ENCODE peak calls at places on chromosomes 7 and 10, in seven cellular contexts. X is HCT116, O is AG04450, P is fibroblast of mammary gland, M is kidney epithelial cell, S is fibroblast of pulmonary artery, H is transverse colon. B is an unnamed sample.

GRCh38 chr7:94655884-94656657 is at the start of gene SGCE:
- DNase-seq in X (peak), O (peak), P (peak), M (no peak), S (peak), H (peak), B (no peak)

GRCh38 chr7:1446611-1447032 is 12.6 kb downstream of the MICALL2 start:
- DNase-seq in X (no peak), O (no peak), P (no peak), M (no peak), S (no peak), H (no peak), B (no peak)

GRCh38 chr10:77841711-77842375 is 84.7 kb downstream of the DLG5 start:
- DNase-seq in X (no peak), O (no peak), P (no peak), M (no peak), S (no peak), H (no peak), B (no peak)

GRCh38 chr7:100510437-100511239 is 26.9 kb downstream of the NYAP1 start:
- DNase-seq in X (no peak), O (no peak), P (no peak), M (no peak), S (no peak), H (no peak), B (no peak)

GRCh38 chr7:148622887-148623585 is 32.5 kb downstream of the C7orf33 start:
- DNase-seq in X (no peak), O (no peak), P (no peak), M (no peak), S (no peak), H (no peak), B (no peak)

GRCh38 chr10:14371616-14372015 is 40.9 kb upstream of the FRMD4A start:
- DNase-seq in X (no peak), O (no peak), P (no peak), M (no peak), S (no peak), H (no peak), B (no peak)

GRCh38 chr10:119878524-119878923 is 5.9 kb upstream of the MCMBP start:
- DNase-seq in X (no peak), O (no peak), P (no peak), M (no peak), S (no peak), H (no peak), B (no peak)

GRCh38 chr10:59362991-59363390 is 642 bp upstream of the FAM13C start:
- DNase-seq in X (no peak), O (no peak), P (peak), M (no peak), S (peak), H (peak), B (no peak)

GRCh38 chr7:73682745-73683055 is 553 bp downstream of the DNAJC30 start:
- DNase-seq in X (no peak), O (no peak), P (no peak), M (no peak), S (no peak), H (no peak), B (no peak)

GRCh38 chr10:75904499-75905283 is 473.3 kb downstream of the LRMDA start:
- DNase-seq in X (no peak), O (no peak), P (no peak), M (no peak), S (no peak), H (no peak), B (no peak)

GRCh38 chr7:87445897-87446296 is 29.6 kb downstream of the ABCB4 start:
- DNase-seq in X (no peak), O (no peak), P (no peak), M (no peak), S (no peak), H (no peak), B (no peak)

GRCh38 chr7:18866359-18867036 is 250.9 kb downstream of the TWIST1 start:
- DNase-seq in X (peak), O (peak), P (peak), M (peak), S (peak), H (peak), B (peak)

GRCh38 chr10:77898323-77899079 is 28.1 kb downstream of the DLG5 start:
- DNase-seq in X (no peak), O (no peak), P (peak), M (no peak), S (no peak), H (no peak), B (no peak)

GRCh38 chr7:954330-955238 is at the start of gene ADAP1:
- DNase-seq in X (no peak), O (no peak), P (no peak), M (no peak), S (peak), H (peak), B (no peak)

GRCh38 chr10:6353526-6353925 is 150.8 kb downstream of the PFKFB3 start:
- DNase-seq in X (no peak), O (no peak), P (no peak), M (no peak), S (no peak), H (no peak), B (no peak)

GRCh38 chr7:130901209-130901783 is 167.3 kb upstream of the KLF14 start:
- DNase-seq in X (peak), O (peak), P (peak), M (peak), S (peak), H (peak), B (peak)

GRCh38 chr10:99612167-99612831 is 7.9 kb downstream of the SLC25A28 start:
- DNase-seq in X (peak), O (peak), P (peak), M (no peak), S (peak), H (peak), B (no peak)

GRCh38 chr10:86521620-86522384 is at the start of gene WAPL:
- DNase-seq in X (peak), O (peak), P (peak), M (peak), S (peak), H (peak), B (peak)

GRCh38 chr10:86961481-86962091 is 3.2 kb downstream of the SNCG start:
- DNase-seq in X (no peak), O (no peak), P (peak), M (no peak), S (no peak), H (no peak), B (no peak)

GRCh38 chr7:102225025-102225424 is 61.6 kb upstream of the SH2B2 start:
- DNase-seq in X (no peak), O (no peak), P (no peak), M (no peak), S (no peak), H (no peak), B (no peak)

GRCh38 chr7:102279537-102280400 is 6.9 kb upstream of the SH2B2 start:
- DNase-seq in X (peak), O (no peak), P (peak), M (no peak), S (peak), H (peak), B (no peak)

GRCh38 chr10:49123981-49124920 is 8.9 kb upstream of the VSTM4 start:
- DNase-seq in X (no peak), O (no peak), P (no peak), M (no peak), S (no peak), H (no peak), B (no peak)

GRCh38 chr10:24908793-24909423 is 43.5 kb downstream of the PRTFDC1 start:
- DNase-seq in X (peak), O (no peak), P (peak), M (peak), S (peak), H (no peak), B (no peak)

DNA sequence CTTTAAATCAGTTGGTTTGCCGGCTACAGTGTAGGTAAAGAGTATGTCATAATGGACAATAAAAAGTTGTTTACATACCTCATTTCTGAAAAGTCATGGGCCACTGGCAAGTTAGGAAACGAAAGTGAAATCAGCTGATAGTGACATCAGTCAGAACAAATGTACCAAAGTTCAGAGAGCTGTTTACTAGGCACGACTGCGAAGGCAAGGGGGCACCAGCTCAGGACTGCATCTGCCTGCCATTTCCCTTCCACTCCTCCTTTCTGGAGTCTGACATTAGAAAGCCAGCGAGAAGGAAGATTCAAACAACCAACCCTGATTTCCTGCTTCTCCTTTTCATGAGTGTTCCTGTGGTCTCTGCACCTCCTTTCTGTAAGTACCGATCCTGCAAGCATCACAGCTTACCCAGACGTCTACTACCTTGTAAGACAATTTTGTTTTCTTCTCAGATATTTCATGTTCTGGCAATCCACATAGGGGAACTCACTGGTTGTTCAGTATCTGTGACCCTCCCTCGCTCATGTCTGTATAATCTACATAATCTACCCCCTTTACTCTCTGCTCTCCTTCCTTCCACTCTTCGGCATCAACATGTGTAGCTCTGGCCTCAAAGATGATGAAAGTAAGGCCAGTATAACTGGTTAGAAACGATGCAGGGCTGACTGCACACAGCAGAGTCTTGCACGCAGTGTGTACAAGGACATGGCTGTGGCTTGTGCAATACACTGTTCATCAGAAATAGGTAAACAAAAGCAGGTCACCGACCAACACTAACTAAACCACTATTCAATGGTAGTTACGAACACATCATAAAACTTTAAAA is at the start of gene TMEM140:
- DNase-seq in X (no peak), O (no peak), P (peak), M (no peak), S (peak), H (peak), B (no peak)
- TF ChIP-seq CTCF in X (no peak), O (no peak), P (peak), M (no peak), S (no peak), H (peak), B (no peak)

GRCh38 chr7:150481207-150481920 is 30.9 kb downstream of the GIMAP8 start:
- DNase-seq in X (no peak), O (no peak), P (no peak), M (no peak), S (no peak), H (no peak), B (no peak)
- H3K4me3 ChIP-seq in X (no peak), O (no peak), P (no peak), M (no peak), S (no peak), H (no peak), B (no peak)

DNA sequence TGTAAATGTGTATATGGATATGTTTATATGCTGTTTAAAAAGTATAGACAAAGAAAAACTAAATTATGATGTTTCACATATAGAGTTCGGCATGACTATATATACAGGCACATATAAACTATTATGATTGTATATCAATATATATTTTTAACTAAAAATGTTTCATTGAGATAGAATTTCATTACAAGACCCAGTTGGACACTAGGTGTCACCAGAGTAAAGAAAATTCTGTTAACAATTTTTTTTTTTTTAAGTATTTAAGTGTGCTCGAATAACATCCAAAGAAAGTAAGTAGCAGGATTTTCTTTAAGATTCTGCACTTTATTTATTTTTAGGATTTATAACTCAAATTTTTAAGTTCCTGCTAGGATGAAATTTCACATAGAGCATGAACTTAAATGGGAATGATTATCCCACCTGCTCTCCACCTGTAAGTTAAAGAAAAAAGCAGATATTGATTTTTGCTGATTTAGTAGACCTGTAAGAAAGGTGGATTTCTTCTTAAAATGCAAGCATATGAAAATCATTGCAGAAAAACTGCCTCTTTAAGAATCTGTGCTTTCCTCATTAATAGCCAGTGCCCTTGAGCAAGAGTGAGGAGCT is 961.5 kb downstream of the PCDH15 start:
- DNase-seq in X (no peak), O (no peak), P (peak), M (peak), S (peak), H (no peak), B (no peak)
- TF ChIP-seq CTCF in X (no peak), O (peak), P (peak), M (peak), S (peak), H (peak), B (no peak)

DNA sequence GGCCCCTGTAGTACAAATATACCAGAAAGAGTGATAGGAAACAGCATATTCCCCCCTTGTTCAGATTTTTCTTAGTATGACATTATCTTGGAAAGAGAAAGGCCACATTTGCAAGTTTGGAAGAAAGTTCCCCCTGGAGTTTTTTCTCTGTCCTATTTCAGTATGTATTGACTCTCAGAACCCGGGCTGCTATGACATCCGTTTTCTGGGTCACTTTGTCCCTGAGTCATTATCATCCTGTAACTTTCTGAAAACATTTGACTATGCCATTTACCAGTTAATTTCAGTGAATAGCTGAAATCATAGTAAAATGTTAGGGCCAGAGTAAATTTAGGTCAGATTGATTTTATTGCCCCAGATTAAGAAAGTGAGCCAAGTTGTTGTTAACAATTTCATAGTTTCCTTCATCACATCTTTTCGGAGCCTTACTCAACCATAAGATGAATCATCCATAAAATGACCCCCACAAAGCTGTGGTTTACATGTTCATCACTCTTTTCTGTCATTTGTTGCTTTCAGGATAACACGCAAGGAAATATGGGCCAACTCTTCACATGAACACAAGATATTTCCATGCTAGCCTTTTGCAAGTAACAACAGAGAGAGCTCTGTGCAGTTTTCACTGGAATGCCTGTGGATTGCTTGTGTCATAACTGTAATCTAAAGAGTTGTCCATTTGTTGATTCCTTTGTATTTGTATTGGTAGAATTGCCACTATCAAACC is 3.8 kb upstream of the MACC1 start:
- DNase-seq in X (no peak), O (peak), P (peak), M (no peak), S (peak), H (peak), B (peak)
- H3K4me3 ChIP-seq in X (no peak), O (no peak), P (no peak), M (no peak), S (no peak), H (no peak), B (no peak)

GRCh38 chr7:155371884-155372781 is 74.5 kb downstream of the INSIG1 start:
- DNase-seq in X (no peak), O (no peak), P (no peak), M (no peak), S (no peak), H (no peak), B (no peak)
- TF ChIP-seq CTCF in X (peak), O (peak), P (no peak), M (peak), S (no peak), H (peak), B (peak)

DNA sequence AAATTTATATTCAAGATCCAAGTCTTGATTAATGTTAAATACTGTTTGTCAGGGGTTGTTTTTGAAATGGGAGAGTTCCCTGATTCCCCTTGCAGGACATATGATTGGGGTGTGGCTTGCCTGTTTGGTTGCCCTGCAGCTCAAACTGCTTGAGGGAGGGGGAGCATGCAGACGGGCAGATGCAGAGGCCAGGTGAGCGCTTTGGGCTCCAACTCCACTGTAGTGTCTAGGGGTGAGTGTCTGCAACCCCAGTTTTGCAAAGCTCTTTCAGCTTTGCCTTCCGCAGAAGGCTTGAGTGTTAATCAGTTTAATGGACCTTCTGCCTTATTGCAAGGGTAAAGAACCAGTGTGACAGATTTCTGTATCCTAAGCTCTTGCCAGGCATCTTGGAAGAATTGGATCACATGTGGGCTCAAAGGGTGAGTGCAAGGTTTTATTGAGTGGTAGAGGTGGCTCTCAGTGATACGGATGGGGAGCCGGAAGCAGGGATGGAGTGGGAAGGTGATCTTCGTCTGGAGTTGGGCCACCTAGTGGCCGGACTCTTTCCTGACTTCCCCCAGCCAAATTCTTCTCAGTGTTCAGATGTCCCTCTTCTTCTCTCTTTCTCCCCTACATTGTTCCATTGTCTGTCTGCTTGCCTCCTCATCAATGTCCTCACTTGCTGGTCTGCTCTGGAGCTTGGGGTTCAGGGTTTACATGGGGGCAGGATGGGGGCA is 479.7 kb downstream of the ATRNL1 start:
- DNase-seq in X (peak), O (no peak), P (no peak), M (no peak), S (no peak), H (no peak), B (no peak)
- H3K4me3 ChIP-seq in X (no peak), O (no peak), P (no peak), M (no peak), S (no peak), H (no peak), B (no peak)

DNA sequence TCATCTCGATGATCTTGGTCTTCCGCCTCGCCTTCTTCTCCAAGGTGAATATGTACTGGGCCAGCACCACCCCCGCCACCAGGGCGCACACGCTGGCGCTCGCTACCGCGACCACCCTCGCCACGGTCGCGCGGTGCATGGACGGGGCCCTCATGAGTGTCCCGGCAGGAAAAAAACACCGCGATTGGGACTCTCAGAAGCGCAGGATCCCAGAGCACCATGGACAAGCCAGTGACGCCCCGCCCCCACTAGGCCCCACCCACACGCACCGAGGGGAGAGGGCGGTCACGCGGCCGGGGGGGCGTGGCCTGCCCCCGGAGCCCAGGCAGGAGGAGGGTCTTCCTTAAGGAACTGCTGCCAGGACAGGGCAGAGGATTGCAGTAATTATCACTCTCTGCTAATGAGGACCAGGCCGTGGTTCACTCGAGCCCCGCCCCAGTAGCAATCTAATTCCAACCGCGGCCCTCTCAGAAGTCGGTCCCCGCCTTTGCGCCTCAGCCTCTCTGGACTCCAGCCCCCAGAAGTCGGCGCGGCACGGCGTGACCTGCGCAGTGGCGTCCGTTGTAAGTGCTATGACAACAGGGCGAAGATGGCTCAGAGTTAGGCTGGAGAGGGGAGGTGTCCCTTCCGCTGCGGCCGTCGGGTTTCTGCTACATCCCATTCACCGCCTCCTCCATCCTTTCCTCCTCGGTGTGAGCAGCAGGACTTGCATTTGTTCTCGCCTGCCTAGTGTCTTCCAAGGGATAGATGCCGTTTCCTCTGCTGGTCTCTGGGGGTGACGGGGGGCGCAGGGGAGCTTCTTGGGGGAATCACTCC is at the start of gene BBS9:
- DNase-seq in X (peak), O (peak), P (peak), M (peak), S (peak), H (peak), B (peak)
- TF ChIP-seq CTCF in X (no peak), O (peak), P (no peak), M (no peak), S (no peak), H (peak), B (no peak)

GRCh38 chr10:89857399-89857798 is 156.0 kb downstream of the KIF20B start:
- DNase-seq in X (no peak), O (no peak), P (no peak), M (no peak), S (no peak), H (no peak), B (no peak)

GRCh38 chr10:89861584-89862287 is 160.3 kb downstream of the KIF20B start:
- DNase-seq in X (peak), O (no peak), P (peak), M (peak), S (peak), H (no peak), B (no peak)

GRCh38 chr10:89861199-89861573 is 159.8 kb downstream of the KIF20B start:
- DNase-seq in X (no peak), O (no peak), P (no peak), M (no peak), S (no peak), H (no peak), B (no peak)
- H3K4me3 ChIP-seq in X (no peak), O (peak), P (no peak), M (no peak), S (no peak), H (no peak), B (no peak)

B was measured in AG04449.